ENCODE peak calls at places on chromosome 16, in six cellular contexts. C is transverse colon; X is tibial artery; A is stimulated activated naive B cell treated with anti-CD40 and anti-IgM and Interleukin-4, amounts not matched to agents 10 μg/mL and 1 μg/mL and 100 μg/mL, for 72 hours; V is M059J; J is KG1. R is an unnamed sample.

GRCh38 chr16:46428108-46429061 is 192.8 kb downstream of the SHCBP1 start:
- DNase-seq in C (no peak), X (peak), A (no peak), V (no peak), J (no peak), R (no peak)

GRCh38 chr16:86925067-86925791 is 346.9 kb downstream of the FOXL1 start:
- DNase-seq in C (no peak), X (no peak), A (no peak), V (peak), J (no peak), R (no peak)

GRCh38 chr16:14302031-14302398 is 230.9 kb downstream of the MRTFB start:
- DNase-seq in C (peak), X (peak), A (no peak), V (peak), J (no peak), R (peak)

GRCh38 chr16:72905581-72905980 is 142.3 kb downstream of the ZFHX3 start:
- DNase-seq in C (no peak), X (no peak), A (no peak), V (peak), J (no peak), R (no peak)

GRCh38 chr16:67025151-67025550 is 3.8 kb upstream of the CBFB start:
- DNase-seq in C (no peak), X (peak), A (no peak), V (no peak), J (no peak), R (no peak)

GRCh38 chr16:69057400-69058378 is 47.8 kb upstream of the HAS3 start:
- DNase-seq in C (no peak), X (no peak), A (no peak), V (peak), J (no peak), R (no peak)

GRCh38 chr16:53664724-53665345 is 38.8 kb downstream of the RPGRIP1L start:
- DNase-seq in C (no peak), X (no peak), A (no peak), V (peak), J (no peak), R (no peak)

GRCh38 chr16:86761117-86761971 is 183.0 kb downstream of the FOXL1 start:
- DNase-seq in C (peak), X (peak), A (peak), V (peak), J (no peak), R (peak)

GRCh38 chr16:81786321-81786720 is 7.2 kb downstream of the PLCG2 start:
- DNase-seq in C (no peak), X (no peak), A (no peak), V (peak), J (no peak), R (no peak)

GRCh38 chr16:81483064-81483969 is 38.7 kb downstream of the CMIP start:
- DNase-seq in C (no peak), X (no peak), A (no peak), V (peak), J (no peak), R (no peak)

GRCh38 chr16:57128787-57129389 is 36.5 kb downstream of the CPNE2 start:
- DNase-seq in C (no peak), X (no peak), A (no peak), V (no peak), J (peak), R (no peak)

GRCh38 chr16:26365555-26365954 is 673.8 kb downstream of the HS3ST4 start:
- DNase-seq in C (no peak), X (no peak), A (no peak), V (peak), J (no peak), R (no peak)

GRCh38 chr16:84571010-84571409 is 46.9 kb downstream of the COTL1 start:
- DNase-seq in C (no peak), X (no peak), A (no peak), V (no peak), J (no peak), R (no peak)

GRCh38 chr16:25707982-25708583 is 16.3 kb downstream of the HS3ST4 start:
- DNase-seq in C (peak), X (no peak), A (no peak), V (peak), J (no peak), R (peak)

GRCh38 chr16:11610580-11610979 is 23.9 kb upstream of the LITAF start:
- DNase-seq in C (no peak), X (no peak), A (no peak), V (no peak), J (no peak), R (no peak)

GRCh38 chr16:79362312-79362970 is 238.1 kb downstream of the MAF start:
- DNase-seq in C (no peak), X (no peak), A (no peak), V (no peak), J (no peak), R (no peak)

GRCh38 chr16:67100569-67101300 is 9.0 kb upstream of the PHAF1 start:
- DNase-seq in C (no peak), X (no peak), A (no peak), V (no peak), J (no peak), R (no peak)

GRCh38 chr16:2799852-2800226 is 1.6 kb downstream of the PRSS41 start:
- DNase-seq in C (peak), X (no peak), A (no peak), V (no peak), J (no peak), R (peak)

GRCh38 chr16:4272114-4272954 is 489 bp downstream of the TFAP4 start:
- DNase-seq in C (peak), X (peak), A (peak), V (peak), J (no peak), R (peak)

GRCh38 chr16:89574681-89575246 is 794 bp upstream of the CPNE7 start:
- DNase-seq in C (peak), X (no peak), A (peak), V (peak), J (no peak), R (peak)

GRCh38 chr16:58658796-58659211 is 25.8 kb downstream of the SLC38A7 start:
- DNase-seq in C (no peak), X (no peak), A (no peak), V (peak), J (no peak), R (no peak)

GRCh38 chr16:50616883-50617629 is 64.1 kb downstream of the SNX20 start:
- DNase-seq in C (no peak), X (no peak), A (no peak), V (peak), J (no peak), R (no peak)

GRCh38 chr16:89661215-89661614 is 3.6 kb downstream of the SPATA33 start:
- DNase-seq in C (no peak), X (no peak), A (no peak), V (no peak), J (no peak), R (no peak)

GRCh38 chr16:80804451-80805383 is at the start of gene CDYL2:
- DNase-seq in C (peak), X (no peak), A (no peak), V (peak), J (no peak), R (peak)

GRCh38 chr16:59665618-59666220 is 931.6 kb upstream of the GOT2 start:
- DNase-seq in C (no peak), X (no peak), A (no peak), V (no peak), J (no peak), R (no peak)

R was measured in colonic mucosa.